ENCODE peak calls at places on chromosomes 7 and 10, in five cellular contexts. M is IMR-90, O is esophagus squamous epithelium, V is heart left ventricle, B is suprapubic skin. A is an unnamed sample. For H3K27me3, the result is how much of the 10 kb centered on the place peaks cover.

GRCh38 chr10:35635576-35635975 is 6.5 kb downstream of the FZD8 start:
- DNase-seq in M (peak), O (no peak), V (no peak), B (no peak), A (no peak)

GRCh38 chr7:108236681-108237415 is 106.7 kb upstream of the LAMB4 start:
- DNase-seq in M (no peak), O (no peak), V (no peak), B (no peak), A (no peak)

GRCh38 chr7:78760620-78761355 is 692.7 kb downstream of the MAGI2 start:
- DNase-seq in M (no peak), O (no peak), V (no peak), B (no peak), A (no peak)

GRCh38 chr7:81802251-81802650 is 32.4 kb upstream of the HGF start:
- DNase-seq in M (no peak), O (no peak), V (no peak), B (no peak), A (no peak)

GRCh38 chr7:131827421-131827820 is 271.0 kb upstream of the PODXL start:
- DNase-seq in M (no peak), O (no peak), V (no peak), B (no peak), A (no peak)

GRCh38 chr10:79435271-79436065 is 10.0 kb downstream of the ZCCHC24 start:
- DNase-seq in M (peak), O (no peak), V (peak), B (peak), A (no peak)

GRCh38 chr7:94908204-94909022 is 1.0 kb downstream of the PPP1R9A start:
- DNase-seq in M (no peak), O (no peak), V (peak), B (no peak), A (no peak)

GRCh38 chr7:7148799-7149481 is 33.4 kb upstream of the C1GALT1 start:
- DNase-seq in M (no peak), O (no peak), V (no peak), B (no peak), A (no peak)

GRCh38 chr10:80491251-80492102 is 37.4 kb downstream of the TSPAN14 start:
- DNase-seq in M (no peak), O (no peak), V (no peak), B (no peak), A (no peak)

DNA sequence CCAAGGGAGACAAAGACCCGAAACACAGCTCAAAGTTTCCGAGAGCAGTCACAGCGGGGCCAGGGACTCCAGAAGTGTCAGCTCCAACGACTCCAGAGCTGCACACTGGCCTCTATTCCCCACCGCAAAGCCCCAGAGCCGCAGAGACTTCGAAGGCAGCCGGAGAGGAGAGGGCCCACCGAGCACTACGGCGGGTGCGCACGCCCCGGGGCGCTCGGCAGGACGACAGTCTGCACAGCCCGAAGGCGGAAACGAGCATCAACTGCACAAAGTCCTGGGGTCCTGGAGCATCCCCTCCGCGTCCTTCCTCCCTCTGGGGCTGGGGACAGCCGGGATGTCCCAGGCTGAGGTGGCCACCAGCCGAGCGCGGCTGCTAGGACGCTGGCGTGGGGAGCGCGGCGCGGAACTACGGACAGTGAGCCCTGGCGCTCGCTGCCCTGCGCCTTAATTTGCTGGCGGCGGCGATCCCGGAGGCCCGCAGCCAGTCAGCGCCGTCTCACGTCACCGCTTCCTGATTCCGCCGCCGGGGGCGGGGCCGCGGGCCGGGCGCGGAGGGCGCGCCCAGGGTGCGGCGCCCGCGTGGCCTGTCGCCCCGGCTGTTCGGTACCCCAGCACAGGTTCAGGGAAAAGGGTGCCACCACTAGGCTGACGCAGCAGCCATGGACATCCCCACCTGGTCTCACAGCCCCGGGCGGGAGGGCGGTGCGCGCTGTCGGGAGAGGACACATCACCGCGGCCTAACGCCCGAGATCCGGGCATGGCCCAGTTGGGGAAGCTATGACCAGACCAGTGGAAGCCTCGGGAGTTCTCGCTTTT is at the start of gene TBX20:
- DNase-seq in M (peak), O (no peak), V (peak), B (no peak), A (no peak)
- TF ChIP-seq POLR2A in M (no peak), O (no peak), V (peak), B (no peak), A (no peak)

GRCh38 chr7:12571691-12572090 is 1.2 kb downstream of the SCIN start:
- DNase-seq in M (no peak), O (no peak), V (no peak), B (no peak), A (no peak)

GRCh38 chr7:12570529-12571461 is at the start of gene SCIN:
- DNase-seq in M (no peak), O (no peak), V (no peak), B (no peak), A (no peak)

GRCh38 chr7:12570148-12570528 is 382 bp upstream of the SCIN start:
- DNase-seq in M (no peak), O (no peak), V (no peak), B (no peak), A (no peak)

GRCh38 chr7:12567015-12567414 is 3.5 kb upstream of the SCIN start:
- DNase-seq in M (no peak), O (no peak), V (no peak), B (no peak), A (no peak)

GRCh38 chr7:12569673-12570072 is 847 bp upstream of the SCIN start:
- DNase-seq in M (no peak), O (no peak), V (no peak), B (no peak), A (no peak)
- H3K27me3 ChIP-seq in M (under half), O (under half), V (under half), B (under half), A (under half)

DNA sequence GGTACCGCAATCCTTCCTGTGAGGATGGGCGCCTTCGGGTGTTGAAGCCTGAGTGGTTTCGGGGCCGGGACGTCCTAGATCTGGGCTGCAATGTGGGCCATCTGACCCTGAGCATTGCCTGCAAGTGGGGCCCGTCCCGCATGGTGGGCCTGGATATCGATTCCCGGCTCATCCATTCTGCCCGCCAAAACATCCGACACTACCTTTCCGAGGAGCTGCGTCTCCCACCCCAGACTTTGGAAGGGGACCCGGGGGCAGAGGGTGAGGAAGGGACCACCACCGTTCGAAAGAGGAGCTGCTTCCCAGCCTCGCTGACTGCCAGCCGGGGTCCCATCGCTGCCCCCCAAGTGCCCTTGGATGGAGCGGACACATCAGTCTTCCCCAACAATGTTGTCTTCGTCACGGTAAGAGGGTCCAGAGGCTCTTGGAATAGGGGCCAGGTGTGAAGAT is 1.7 kb downstream of the MEPCE start:
- DNase-seq in M (no peak), O (no peak), V (no peak), B (no peak), A (no peak)
- H3K4me3 ChIP-seq in M (no peak), O (peak), V (no peak), B (peak), A (peak)

GRCh38 chr7:101814081-101814995 is 3.1 kb upstream of the CUX1 start:
- DNase-seq in M (peak), O (no peak), V (peak), B (peak), A (no peak)
- TF ChIP-seq POLR2A in M (no peak), O (no peak), V (no peak), B (no peak), A (no peak)

GRCh38 chr10:8047452-8048280 is 6.8 kb upstream of the GATA3 start:
- DNase-seq in M (no peak), O (no peak), V (no peak), B (no peak), A (no peak)
- H3K27me3 ChIP-seq in M (half or more), O (half or more), V (half or more), B (half or more), A (under half)

GRCh38 chr7:5514440-5515035 is 90.9 kb upstream of the TNRC18 start:
- DNase-seq in M (peak), O (no peak), V (no peak), B (no peak), A (no peak)
- H3K4me3 ChIP-seq in M (peak), O (peak), V (no peak), B (peak), A (peak)

DNA sequence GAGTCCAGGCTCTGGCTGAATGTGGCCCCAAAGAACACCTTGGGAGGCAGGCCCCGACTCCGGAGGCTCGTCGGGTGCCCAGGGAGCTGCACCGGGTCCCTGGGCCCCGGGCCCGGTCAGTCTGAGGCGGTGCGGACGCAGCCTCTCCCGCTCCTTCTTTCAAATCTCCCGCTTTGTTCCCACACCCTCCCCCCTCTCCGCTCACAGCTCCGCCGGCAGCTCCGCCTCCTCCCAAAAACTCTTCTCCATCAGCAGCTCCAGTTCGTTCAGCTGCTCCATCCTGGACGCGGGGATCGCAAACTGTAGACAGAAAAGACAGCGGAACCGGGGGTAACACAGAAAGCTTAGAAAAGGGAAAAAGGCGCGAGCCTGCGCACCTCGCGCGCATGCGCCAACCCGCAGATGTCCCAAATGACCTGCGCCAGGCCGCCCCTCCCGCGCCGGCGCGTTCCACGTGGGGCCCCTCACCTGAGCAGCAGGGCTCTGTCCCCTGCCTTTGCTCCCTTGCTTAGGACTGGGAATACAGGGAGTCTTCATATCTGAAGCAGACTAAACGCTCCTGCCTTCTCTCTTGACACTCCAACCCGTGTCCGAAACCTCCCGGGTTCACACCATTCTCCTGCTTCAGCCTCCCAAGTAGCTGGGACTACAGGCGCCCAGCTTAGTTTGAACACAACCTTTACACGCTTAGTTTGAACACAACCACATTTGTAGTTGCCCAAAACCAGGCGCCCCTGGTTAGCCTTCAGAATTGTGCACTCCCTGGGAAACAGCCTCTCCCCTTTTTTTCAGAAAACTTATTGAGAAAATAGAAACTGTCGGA is at the start of gene DNA2:
- DNase-seq in M (peak), O (no peak), V (peak), B (no peak), A (no peak)
- TF ChIP-seq POLR2A in M (no peak), O (no peak), V (no peak), B (no peak), A (no peak)